ENCODE peak calls at places on chromosomes 6 and 20, in seven cellular contexts. One of them, this sample, is unnamed.

GRCh38 chr6:149169761-149170359 is 147.7 kb upstream of the TAB2 start:
- DNase-seq in uterus: peak; percentile 23
- DNase-seq in activated CD4-positive, alpha-beta T cell treated with anti-CD3 and anti-CD28 coated beads, Interleukin-2, amount 50 U/mL, for 48 hours: no peak
- DNase-seq in stimulated activated naive CD8-positive, alpha-beta T cell treated with anti-CD3 and anti-CD28 coated beads, Interleukin-15, Interleukin-2, amounts not matched to agents 100 U/mL and 50 U/mL, for 24 hours: no peak
- DNase-seq in activated CD4-positive, CD25-positive, alpha-beta regulatory T cell: no peak
- DNase-seq in EL: peak; percentile 42
- DNase-seq in activated naive CD8-positive, alpha-beta T cell treated with anti-CD3 and anti-CD28 coated beads, Interleukin-2, amount 10 ng/mL, durations not matched to agents 7 days and 5 days: no peak
- DNase-seq in this sample: no peak

GRCh38 chr6:10613077-10613476 is 81.3 kb downstream of the C6orf52 start:
- DNase-seq in activated CD4-positive, CD25-positive, alpha-beta regulatory T cell: no peak
- DNase-seq in stimulated activated naive CD8-positive, alpha-beta T cell treated with anti-CD3 and anti-CD28 coated beads, Interleukin-15, Interleukin-2, amounts not matched to agents 100 U/mL and 50 U/mL, for 24 hours: no peak
- DNase-seq in activated CD4-positive, alpha-beta T cell treated with anti-CD3 and anti-CD28 coated beads, Interleukin-2, amount 50 U/mL, for 48 hours: no peak
- DNase-seq in EL: peak; percentile 13
- DNase-seq in uterus: no peak
- DNase-seq in activated naive CD8-positive, alpha-beta T cell treated with anti-CD3 and anti-CD28 coated beads, Interleukin-2, amount 10 ng/mL, durations not matched to agents 7 days and 5 days: no peak
- DNase-seq in this sample: no peak

GRCh38 chr6:7431594-7432390 is 42.2 kb downstream of the RIOK1 start:
- DNase-seq in stimulated activated naive CD8-positive, alpha-beta T cell treated with anti-CD3 and anti-CD28 coated beads, Interleukin-15, Interleukin-2, amounts not matched to agents 100 U/mL and 50 U/mL, for 24 hours: no peak
- DNase-seq in EL: no peak
- DNase-seq in uterus: no peak
- DNase-seq in activated CD4-positive, CD25-positive, alpha-beta regulatory T cell: no peak
- DNase-seq in activated naive CD8-positive, alpha-beta T cell treated with anti-CD3 and anti-CD28 coated beads, Interleukin-2, amount 10 ng/mL, durations not matched to agents 7 days and 5 days: no peak
- DNase-seq in activated CD4-positive, alpha-beta T cell treated with anti-CD3 and anti-CD28 coated beads, Interleukin-2, amount 50 U/mL, for 48 hours: no peak
- DNase-seq in this sample: no peak

GRCh38 chr6:101614774-101615173 is 221.3 kb downstream of the GRIK2 start:
- DNase-seq in EL: peak; percentile 26
- DNase-seq in activated CD4-positive, alpha-beta T cell treated with anti-CD3 and anti-CD28 coated beads, Interleukin-2, amount 50 U/mL, for 48 hours: no peak
- DNase-seq in activated naive CD8-positive, alpha-beta T cell treated with anti-CD3 and anti-CD28 coated beads, Interleukin-2, amount 10 ng/mL, durations not matched to agents 7 days and 5 days: no peak
- DNase-seq in activated CD4-positive, CD25-positive, alpha-beta regulatory T cell: no peak
- DNase-seq in stimulated activated naive CD8-positive, alpha-beta T cell treated with anti-CD3 and anti-CD28 coated beads, Interleukin-15, Interleukin-2, amounts not matched to agents 100 U/mL and 50 U/mL, for 24 hours: no peak
- DNase-seq in uterus: no peak
- DNase-seq in this sample: no peak

GRCh38 chr6:67285770-67286495 is 1349.1 kb upstream of the ADGRB3 start:
- DNase-seq in activated naive CD8-positive, alpha-beta T cell treated with anti-CD3 and anti-CD28 coated beads, Interleukin-2, amount 10 ng/mL, durations not matched to agents 7 days and 5 days: no peak
- DNase-seq in EL: no peak
- DNase-seq in activated CD4-positive, alpha-beta T cell treated with anti-CD3 and anti-CD28 coated beads, Interleukin-2, amount 50 U/mL, for 48 hours: no peak
- DNase-seq in stimulated activated naive CD8-positive, alpha-beta T cell treated with anti-CD3 and anti-CD28 coated beads, Interleukin-15, Interleukin-2, amounts not matched to agents 100 U/mL and 50 U/mL, for 24 hours: no peak
- DNase-seq in activated CD4-positive, CD25-positive, alpha-beta regulatory T cell: no peak
- DNase-seq in uterus: no peak
- DNase-seq in this sample: no peak

GRCh38 chr6:3623451-3624267 is 127.9 kb downstream of the PXDC1 start:
- DNase-seq in uterus: no peak
- DNase-seq in activated naive CD8-positive, alpha-beta T cell treated with anti-CD3 and anti-CD28 coated beads, Interleukin-2, amount 10 ng/mL, durations not matched to agents 7 days and 5 days: no peak
- DNase-seq in EL: no peak
- DNase-seq in activated CD4-positive, CD25-positive, alpha-beta regulatory T cell: no peak
- DNase-seq in activated CD4-positive, alpha-beta T cell treated with anti-CD3 and anti-CD28 coated beads, Interleukin-2, amount 50 U/mL, for 48 hours: no peak
- DNase-seq in stimulated activated naive CD8-positive, alpha-beta T cell treated with anti-CD3 and anti-CD28 coated beads, Interleukin-15, Interleukin-2, amounts not matched to agents 100 U/mL and 50 U/mL, for 24 hours: peak; percentile 6
- DNase-seq in this sample: no peak

GRCh38 chr20:47654370-47654769 is 130.9 kb downstream of the SULF2 start:
- DNase-seq in activated CD4-positive, CD25-positive, alpha-beta regulatory T cell: no peak
- DNase-seq in EL: no peak
- DNase-seq in activated CD4-positive, alpha-beta T cell treated with anti-CD3 and anti-CD28 coated beads, Interleukin-2, amount 50 U/mL, for 48 hours: no peak
- DNase-seq in stimulated activated naive CD8-positive, alpha-beta T cell treated with anti-CD3 and anti-CD28 coated beads, Interleukin-15, Interleukin-2, amounts not matched to agents 100 U/mL and 50 U/mL, for 24 hours: no peak
- DNase-seq in activated naive CD8-positive, alpha-beta T cell treated with anti-CD3 and anti-CD28 coated beads, Interleukin-2, amount 10 ng/mL, durations not matched to agents 7 days and 5 days: no peak
- DNase-seq in uterus: no peak
- DNase-seq in this sample: no peak

GRCh38 chr6:162721404-162721687 is 6.2 kb downstream of the PRKN start:
- DNase-seq in stimulated activated naive CD8-positive, alpha-beta T cell treated with anti-CD3 and anti-CD28 coated beads, Interleukin-15, Interleukin-2, amounts not matched to agents 100 U/mL and 50 U/mL, for 24 hours: no peak
- DNase-seq in EL: no peak
- DNase-seq in activated CD4-positive, CD25-positive, alpha-beta regulatory T cell: no peak
- DNase-seq in activated naive CD8-positive, alpha-beta T cell treated with anti-CD3 and anti-CD28 coated beads, Interleukin-2, amount 10 ng/mL, durations not matched to agents 7 days and 5 days: no peak
- DNase-seq in activated CD4-positive, alpha-beta T cell treated with anti-CD3 and anti-CD28 coated beads, Interleukin-2, amount 50 U/mL, for 48 hours: no peak
- DNase-seq in uterus: no peak
- DNase-seq in this sample: no peak

GRCh38 chr20:52004720-52005119 is 186.9 kb downstream of the ZFP64 start:
- DNase-seq in activated CD4-positive, alpha-beta T cell treated with anti-CD3 and anti-CD28 coated beads, Interleukin-2, amount 50 U/mL, for 48 hours: no peak
- DNase-seq in stimulated activated naive CD8-positive, alpha-beta T cell treated with anti-CD3 and anti-CD28 coated beads, Interleukin-15, Interleukin-2, amounts not matched to agents 100 U/mL and 50 U/mL, for 24 hours: no peak
- DNase-seq in activated CD4-positive, CD25-positive, alpha-beta regulatory T cell: no peak
- DNase-seq in uterus: no peak
- DNase-seq in activated naive CD8-positive, alpha-beta T cell treated with anti-CD3 and anti-CD28 coated beads, Interleukin-2, amount 10 ng/mL, durations not matched to agents 7 days and 5 days: no peak
- DNase-seq in EL: no peak
- DNase-seq in this sample: no peak

GRCh38 chr6:6645266-6645917 is 56.9 kb downstream of the LY86 start:
- DNase-seq in activated CD4-positive, CD25-positive, alpha-beta regulatory T cell: no peak
- DNase-seq in stimulated activated naive CD8-positive, alpha-beta T cell treated with anti-CD3 and anti-CD28 coated beads, Interleukin-15, Interleukin-2, amounts not matched to agents 100 U/mL and 50 U/mL, for 24 hours: no peak
- DNase-seq in EL: no peak
- DNase-seq in activated naive CD8-positive, alpha-beta T cell treated with anti-CD3 and anti-CD28 coated beads, Interleukin-2, amount 10 ng/mL, durations not matched to agents 7 days and 5 days: no peak
- DNase-seq in uterus: no peak
- DNase-seq in activated CD4-positive, alpha-beta T cell treated with anti-CD3 and anti-CD28 coated beads, Interleukin-2, amount 50 U/mL, for 48 hours: no peak
- DNase-seq in this sample: no peak

GRCh38 chr6:3261921-3262320 is 3.2 kb downstream of the PSMG4 start:
- DNase-seq in uterus: no peak
- DNase-seq in EL: no peak
- DNase-seq in activated CD4-positive, CD25-positive, alpha-beta regulatory T cell: no peak
- DNase-seq in stimulated activated naive CD8-positive, alpha-beta T cell treated with anti-CD3 and anti-CD28 coated beads, Interleukin-15, Interleukin-2, amounts not matched to agents 100 U/mL and 50 U/mL, for 24 hours: no peak
- DNase-seq in activated CD4-positive, alpha-beta T cell treated with anti-CD3 and anti-CD28 coated beads, Interleukin-2, amount 50 U/mL, for 48 hours: no peak
- DNase-seq in activated naive CD8-positive, alpha-beta T cell treated with anti-CD3 and anti-CD28 coated beads, Interleukin-2, amount 10 ng/mL, durations not matched to agents 7 days and 5 days: no peak
- DNase-seq in this sample: no peak

GRCh38 chr6:158219229-158219628 is 51.1 kb downstream of the GTF2H5 start:
- DNase-seq in activated naive CD8-positive, alpha-beta T cell treated with anti-CD3 and anti-CD28 coated beads, Interleukin-2, amount 10 ng/mL, durations not matched to agents 7 days and 5 days: no peak
- DNase-seq in activated CD4-positive, CD25-positive, alpha-beta regulatory T cell: no peak
- DNase-seq in activated CD4-positive, alpha-beta T cell treated with anti-CD3 and anti-CD28 coated beads, Interleukin-2, amount 50 U/mL, for 48 hours: no peak
- DNase-seq in uterus: no peak
- DNase-seq in EL: peak; percentile 78
- DNase-seq in stimulated activated naive CD8-positive, alpha-beta T cell treated with anti-CD3 and anti-CD28 coated beads, Interleukin-15, Interleukin-2, amounts not matched to agents 100 U/mL and 50 U/mL, for 24 hours: no peak
- DNase-seq in this sample: no peak

GRCh38 chr6:3340891-3341290 is 82.1 kb downstream of the PSMG4 start:
- DNase-seq in activated naive CD8-positive, alpha-beta T cell treated with anti-CD3 and anti-CD28 coated beads, Interleukin-2, amount 10 ng/mL, durations not matched to agents 7 days and 5 days: no peak
- DNase-seq in activated CD4-positive, CD25-positive, alpha-beta regulatory T cell: no peak
- DNase-seq in EL: no peak
- DNase-seq in stimulated activated naive CD8-positive, alpha-beta T cell treated with anti-CD3 and anti-CD28 coated beads, Interleukin-15, Interleukin-2, amounts not matched to agents 100 U/mL and 50 U/mL, for 24 hours: no peak
- DNase-seq in uterus: no peak
- DNase-seq in activated CD4-positive, alpha-beta T cell treated with anti-CD3 and anti-CD28 coated beads, Interleukin-2, amount 50 U/mL, for 48 hours: no peak
- DNase-seq in this sample: no peak

GRCh38 chr20:64068381-64069208 is 5.6 kb downstream of the TCEA2 start:
- DNase-seq in stimulated activated naive CD8-positive, alpha-beta T cell treated with anti-CD3 and anti-CD28 coated beads, Interleukin-15, Interleukin-2, amounts not matched to agents 100 U/mL and 50 U/mL, for 24 hours: no peak
- DNase-seq in EL: no peak
- DNase-seq in activated CD4-positive, alpha-beta T cell treated with anti-CD3 and anti-CD28 coated beads, Interleukin-2, amount 50 U/mL, for 48 hours: no peak
- DNase-seq in uterus: no peak
- DNase-seq in activated CD4-positive, CD25-positive, alpha-beta regulatory T cell: no peak
- DNase-seq in activated naive CD8-positive, alpha-beta T cell treated with anti-CD3 and anti-CD28 coated beads, Interleukin-2, amount 10 ng/mL, durations not matched to agents 7 days and 5 days: no peak
- DNase-seq in this sample: no peak

GRCh38 chr6:7905416-7905815 is 5.2 kb downstream of the TXNDC5 start:
- DNase-seq in activated CD4-positive, CD25-positive, alpha-beta regulatory T cell: no peak
- DNase-seq in activated CD4-positive, alpha-beta T cell treated with anti-CD3 and anti-CD28 coated beads, Interleukin-2, amount 50 U/mL, for 48 hours: no peak
- DNase-seq in uterus: no peak
- DNase-seq in stimulated activated naive CD8-positive, alpha-beta T cell treated with anti-CD3 and anti-CD28 coated beads, Interleukin-15, Interleukin-2, amounts not matched to agents 100 U/mL and 50 U/mL, for 24 hours: no peak
- DNase-seq in EL: no peak
- DNase-seq in activated naive CD8-positive, alpha-beta T cell treated with anti-CD3 and anti-CD28 coated beads, Interleukin-2, amount 10 ng/mL, durations not matched to agents 7 days and 5 days: no peak
- DNase-seq in this sample: no peak

GRCh38 chr6:26118999-26119398 is 31.8 kb downstream of the HFE start:
- DNase-seq in uterus: no peak
- DNase-seq in stimulated activated naive CD8-positive, alpha-beta T cell treated with anti-CD3 and anti-CD28 coated beads, Interleukin-15, Interleukin-2, amounts not matched to agents 100 U/mL and 50 U/mL, for 24 hours: no peak
- DNase-seq in activated CD4-positive, CD25-positive, alpha-beta regulatory T cell: no peak
- DNase-seq in activated naive CD8-positive, alpha-beta T cell treated with anti-CD3 and anti-CD28 coated beads, Interleukin-2, amount 10 ng/mL, durations not matched to agents 7 days and 5 days: no peak
- DNase-seq in EL: no peak
- DNase-seq in activated CD4-positive, alpha-beta T cell treated with anti-CD3 and anti-CD28 coated beads, Interleukin-2, amount 50 U/mL, for 48 hours: no peak
- DNase-seq in this sample: no peak

GRCh38 chr20:24160563-24161355 is 172.2 kb upstream of the GGTLC1 start:
- DNase-seq in activated CD4-positive, CD25-positive, alpha-beta regulatory T cell: no peak
- DNase-seq in EL: peak; percentile 35
- DNase-seq in stimulated activated naive CD8-positive, alpha-beta T cell treated with anti-CD3 and anti-CD28 coated beads, Interleukin-15, Interleukin-2, amounts not matched to agents 100 U/mL and 50 U/mL, for 24 hours: peak; percentile 16
- DNase-seq in activated naive CD8-positive, alpha-beta T cell treated with anti-CD3 and anti-CD28 coated beads, Interleukin-2, amount 10 ng/mL, durations not matched to agents 7 days and 5 days: no peak
- DNase-seq in activated CD4-positive, alpha-beta T cell treated with anti-CD3 and anti-CD28 coated beads, Interleukin-2, amount 50 U/mL, for 48 hours: peak; percentile 27
- DNase-seq in uterus: peak; percentile 40
- DNase-seq in this sample: no peak

GRCh38 chr6:42394151-42394550 is 57.6 kb downstream of the TRERF1 start:
- DNase-seq in activated CD4-positive, alpha-beta T cell treated with anti-CD3 and anti-CD28 coated beads, Interleukin-2, amount 50 U/mL, for 48 hours: peak; percentile 4
- DNase-seq in activated naive CD8-positive, alpha-beta T cell treated with anti-CD3 and anti-CD28 coated beads, Interleukin-2, amount 10 ng/mL, durations not matched to agents 7 days and 5 days: no peak
- DNase-seq in uterus: no peak
- DNase-seq in activated CD4-positive, CD25-positive, alpha-beta regulatory T cell: no peak
- DNase-seq in stimulated activated naive CD8-positive, alpha-beta T cell treated with anti-CD3 and anti-CD28 coated beads, Interleukin-15, Interleukin-2, amounts not matched to agents 100 U/mL and 50 U/mL, for 24 hours: no peak
- DNase-seq in EL: no peak
- DNase-seq in this sample: no peak

GRCh38 chr20:11296221-11296620 is 621.5 kb upstream of the BTBD3 start:
- DNase-seq in activated CD4-positive, alpha-beta T cell treated with anti-CD3 and anti-CD28 coated beads, Interleukin-2, amount 50 U/mL, for 48 hours: no peak
- DNase-seq in stimulated activated naive CD8-positive, alpha-beta T cell treated with anti-CD3 and anti-CD28 coated beads, Interleukin-15, Interleukin-2, amounts not matched to agents 100 U/mL and 50 U/mL, for 24 hours: no peak
- DNase-seq in EL: no peak
- DNase-seq in uterus: no peak
- DNase-seq in activated naive CD8-positive, alpha-beta T cell treated with anti-CD3 and anti-CD28 coated beads, Interleukin-2, amount 10 ng/mL, durations not matched to agents 7 days and 5 days: no peak
- DNase-seq in activated CD4-positive, CD25-positive, alpha-beta regulatory T cell: no peak
- DNase-seq in this sample: no peak

GRCh38 chr6:25022140-25022553 is 86.4 kb upstream of the RIPOR2 start:
- DNase-seq in activated CD4-positive, alpha-beta T cell treated with anti-CD3 and anti-CD28 coated beads, Interleukin-2, amount 50 U/mL, for 48 hours: no peak
- DNase-seq in activated naive CD8-positive, alpha-beta T cell treated with anti-CD3 and anti-CD28 coated beads, Interleukin-2, amount 10 ng/mL, durations not matched to agents 7 days and 5 days: no peak
- DNase-seq in EL: no peak
- DNase-seq in activated CD4-positive, CD25-positive, alpha-beta regulatory T cell: no peak
- DNase-seq in stimulated activated naive CD8-positive, alpha-beta T cell treated with anti-CD3 and anti-CD28 coated beads, Interleukin-15, Interleukin-2, amounts not matched to agents 100 U/mL and 50 U/mL, for 24 hours: no peak
- DNase-seq in uterus: no peak
- DNase-seq in this sample: no peak

GRCh38 chr20:59146801-59147118 is 16.9 kb upstream of the ZNF831 start:
- DNase-seq in EL: no peak
- DNase-seq in activated CD4-positive, alpha-beta T cell treated with anti-CD3 and anti-CD28 coated beads, Interleukin-2, amount 50 U/mL, for 48 hours: no peak
- DNase-seq in stimulated activated naive CD8-positive, alpha-beta T cell treated with anti-CD3 and anti-CD28 coated beads, Interleukin-15, Interleukin-2, amounts not matched to agents 100 U/mL and 50 U/mL, for 24 hours: no peak
- DNase-seq in uterus: no peak
- DNase-seq in activated CD4-positive, CD25-positive, alpha-beta regulatory T cell: no peak
- DNase-seq in activated naive CD8-positive, alpha-beta T cell treated with anti-CD3 and anti-CD28 coated beads, Interleukin-2, amount 10 ng/mL, durations not matched to agents 7 days and 5 days: no peak
- DNase-seq in this sample: no peak

GRCh38 chr20:18840248-18840645 is 26.7 kb downstream of the SCP2D1 start:
- DNase-seq in activated CD4-positive, CD25-positive, alpha-beta regulatory T cell: no peak
- DNase-seq in uterus: no peak
- DNase-seq in EL: no peak
- DNase-seq in activated CD4-positive, alpha-beta T cell treated with anti-CD3 and anti-CD28 coated beads, Interleukin-2, amount 50 U/mL, for 48 hours: no peak
- DNase-seq in activated naive CD8-positive, alpha-beta T cell treated with anti-CD3 and anti-CD28 coated beads, Interleukin-2, amount 10 ng/mL, durations not matched to agents 7 days and 5 days: no peak
- DNase-seq in stimulated activated naive CD8-positive, alpha-beta T cell treated with anti-CD3 and anti-CD28 coated beads, Interleukin-15, Interleukin-2, amounts not matched to agents 100 U/mL and 50 U/mL, for 24 hours: no peak
- DNase-seq in this sample: no peak

GRCh38 chr6:121668259-121668658 is 232.8 kb downstream of the GJA1 start:
- DNase-seq in activated CD4-positive, CD25-positive, alpha-beta regulatory T cell: no peak
- DNase-seq in uterus: no peak
- DNase-seq in activated naive CD8-positive, alpha-beta T cell treated with anti-CD3 and anti-CD28 coated beads, Interleukin-2, amount 10 ng/mL, durations not matched to agents 7 days and 5 days: no peak
- DNase-seq in EL: peak; percentile 54
- DNase-seq in stimulated activated naive CD8-positive, alpha-beta T cell treated with anti-CD3 and anti-CD28 coated beads, Interleukin-15, Interleukin-2, amounts not matched to agents 100 U/mL and 50 U/mL, for 24 hours: no peak
- DNase-seq in activated CD4-positive, alpha-beta T cell treated with anti-CD3 and anti-CD28 coated beads, Interleukin-2, amount 50 U/mL, for 48 hours: no peak
- DNase-seq in this sample: no peak

GRCh38 chr6:113782641-113783040 is 74.5 kb upstream of the MARCKS start:
- DNase-seq in uterus: no peak
- DNase-seq in EL: no peak
- DNase-seq in activated naive CD8-positive, alpha-beta T cell treated with anti-CD3 and anti-CD28 coated beads, Interleukin-2, amount 10 ng/mL, durations not matched to agents 7 days and 5 days: no peak
- DNase-seq in stimulated activated naive CD8-positive, alpha-beta T cell treated with anti-CD3 and anti-CD28 coated beads, Interleukin-15, Interleukin-2, amounts not matched to agents 100 U/mL and 50 U/mL, for 24 hours: no peak
- DNase-seq in activated CD4-positive, alpha-beta T cell treated with anti-CD3 and anti-CD28 coated beads, Interleukin-2, amount 50 U/mL, for 48 hours: no peak
- DNase-seq in activated CD4-positive, CD25-positive, alpha-beta regulatory T cell: no peak
- DNase-seq in this sample: no peak

GRCh38 chr20:17758010-17758409 is 58.2 kb downstream of the BANF2 start:
- DNase-seq in activated naive CD8-positive, alpha-beta T cell treated with anti-CD3 and anti-CD28 coated beads, Interleukin-2, amount 10 ng/mL, durations not matched to agents 7 days and 5 days: no peak
- DNase-seq in activated CD4-positive, alpha-beta T cell treated with anti-CD3 and anti-CD28 coated beads, Interleukin-2, amount 50 U/mL, for 48 hours: no peak
- DNase-seq in uterus: no peak
- DNase-seq in EL: no peak
- DNase-seq in activated CD4-positive, CD25-positive, alpha-beta regulatory T cell: no peak
- DNase-seq in stimulated activated naive CD8-positive, alpha-beta T cell treated with anti-CD3 and anti-CD28 coated beads, Interleukin-15, Interleukin-2, amounts not matched to agents 100 U/mL and 50 U/mL, for 24 hours: no peak
- DNase-seq in this sample: no peak

GRCh38 chr6:158122048-158122447 is 46.0 kb downstream of the SERAC1 start:
- DNase-seq in activated CD4-positive, alpha-beta T cell treated with anti-CD3 and anti-CD28 coated beads, Interleukin-2, amount 50 U/mL, for 48 hours: no peak
- DNase-seq in activated CD4-positive, CD25-positive, alpha-beta regulatory T cell: no peak
- DNase-seq in activated naive CD8-positive, alpha-beta T cell treated with anti-CD3 and anti-CD28 coated beads, Interleukin-2, amount 10 ng/mL, durations not matched to agents 7 days and 5 days: no peak
- DNase-seq in stimulated activated naive CD8-positive, alpha-beta T cell treated with anti-CD3 and anti-CD28 coated beads, Interleukin-15, Interleukin-2, amounts not matched to agents 100 U/mL and 50 U/mL, for 24 hours: no peak
- DNase-seq in EL: no peak
- DNase-seq in uterus: no peak
- DNase-seq in this sample: no peak

GRCh38 chr6:109458774-109459531 is 3.4 kb upstream of the MICAL1 start:
- DNase-seq in stimulated activated naive CD8-positive, alpha-beta T cell treated with anti-CD3 and anti-CD28 coated beads, Interleukin-15, Interleukin-2, amounts not matched to agents 100 U/mL and 50 U/mL, for 24 hours: peak; percentile 55
- DNase-seq in uterus: no peak
- DNase-seq in activated CD4-positive, alpha-beta T cell treated with anti-CD3 and anti-CD28 coated beads, Interleukin-2, amount 50 U/mL, for 48 hours: peak; percentile 46
- DNase-seq in activated CD4-positive, CD25-positive, alpha-beta regulatory T cell: no peak
- DNase-seq in activated naive CD8-positive, alpha-beta T cell treated with anti-CD3 and anti-CD28 coated beads, Interleukin-2, amount 10 ng/mL, durations not matched to agents 7 days and 5 days: no peak
- DNase-seq in EL: no peak
- DNase-seq in this sample: no peak

GRCh38 chr6:121944361-121944760 is 455.1 kb upstream of the HSF2 start:
- DNase-seq in activated naive CD8-positive, alpha-beta T cell treated with anti-CD3 and anti-CD28 coated beads, Interleukin-2, amount 10 ng/mL, durations not matched to agents 7 days and 5 days: no peak
- DNase-seq in activated CD4-positive, alpha-beta T cell treated with anti-CD3 and anti-CD28 coated beads, Interleukin-2, amount 50 U/mL, for 48 hours: no peak
- DNase-seq in activated CD4-positive, CD25-positive, alpha-beta regulatory T cell: no peak
- DNase-seq in stimulated activated naive CD8-positive, alpha-beta T cell treated with anti-CD3 and anti-CD28 coated beads, Interleukin-15, Interleukin-2, amounts not matched to agents 100 U/mL and 50 U/mL, for 24 hours: no peak
- DNase-seq in EL: peak; percentile 7
- DNase-seq in uterus: no peak
- DNase-seq in this sample: no peak

GRCh38 chr20:64090165-64090564 is 6.0 kb upstream of the LKAAEAR1 start:
- DNase-seq in EL: no peak
- DNase-seq in uterus: no peak
- DNase-seq in activated naive CD8-positive, alpha-beta T cell treated with anti-CD3 and anti-CD28 coated beads, Interleukin-2, amount 10 ng/mL, durations not matched to agents 7 days and 5 days: no peak
- DNase-seq in activated CD4-positive, CD25-positive, alpha-beta regulatory T cell: no peak
- DNase-seq in stimulated activated naive CD8-positive, alpha-beta T cell treated with anti-CD3 and anti-CD28 coated beads, Interleukin-15, Interleukin-2, amounts not matched to agents 100 U/mL and 50 U/mL, for 24 hours: no peak
- DNase-seq in activated CD4-positive, alpha-beta T cell treated with anti-CD3 and anti-CD28 coated beads, Interleukin-2, amount 50 U/mL, for 48 hours: no peak
- DNase-seq in this sample: no peak

GRCh38 chr6:144469144-144469575 is 184.0 kb downstream of the UTRN start:
- DNase-seq in activated CD4-positive, alpha-beta T cell treated with anti-CD3 and anti-CD28 coated beads, Interleukin-2, amount 50 U/mL, for 48 hours: peak; percentile 18
- DNase-seq in uterus: no peak
- DNase-seq in activated CD4-positive, CD25-positive, alpha-beta regulatory T cell: no peak
- DNase-seq in stimulated activated naive CD8-positive, alpha-beta T cell treated with anti-CD3 and anti-CD28 coated beads, Interleukin-15, Interleukin-2, amounts not matched to agents 100 U/mL and 50 U/mL, for 24 hours: no peak
- DNase-seq in activated naive CD8-positive, alpha-beta T cell treated with anti-CD3 and anti-CD28 coated beads, Interleukin-2, amount 10 ng/mL, durations not matched to agents 7 days and 5 days: no peak
- DNase-seq in EL: no peak
- DNase-seq in this sample: no peak

GRCh38 chr20:31604567-31605030 is 490 bp upstream of the ID1 start:
- DNase-seq in uterus: no peak
- DNase-seq in EL: no peak
- DNase-seq in stimulated activated naive CD8-positive, alpha-beta T cell treated with anti-CD3 and anti-CD28 coated beads, Interleukin-15, Interleukin-2, amounts not matched to agents 100 U/mL and 50 U/mL, for 24 hours: no peak
- DNase-seq in activated naive CD8-positive, alpha-beta T cell treated with anti-CD3 and anti-CD28 coated beads, Interleukin-2, amount 10 ng/mL, durations not matched to agents 7 days and 5 days: no peak
- DNase-seq in activated CD4-positive, alpha-beta T cell treated with anti-CD3 and anti-CD28 coated beads, Interleukin-2, amount 50 U/mL, for 48 hours: no peak
- DNase-seq in activated CD4-positive, CD25-positive, alpha-beta regulatory T cell: no peak
- DNase-seq in this sample: no peak

GRCh38 chr6:166006593-166007301 is 160.9 kb downstream of the TBXT start:
- DNase-seq in uterus: no peak
- DNase-seq in stimulated activated naive CD8-positive, alpha-beta T cell treated with anti-CD3 and anti-CD28 coated beads, Interleukin-15, Interleukin-2, amounts not matched to agents 100 U/mL and 50 U/mL, for 24 hours: no peak
- DNase-seq in activated CD4-positive, alpha-beta T cell treated with anti-CD3 and anti-CD28 coated beads, Interleukin-2, amount 50 U/mL, for 48 hours: no peak
- DNase-seq in EL: peak; percentile 64
- DNase-seq in activated CD4-positive, CD25-positive, alpha-beta regulatory T cell: no peak
- DNase-seq in activated naive CD8-positive, alpha-beta T cell treated with anti-CD3 and anti-CD28 coated beads, Interleukin-2, amount 10 ng/mL, durations not matched to agents 7 days and 5 days: no peak
- DNase-seq in this sample: no peak

GRCh38 chr20:38633577-38634093 is 32.0 kb downstream of the ARHGAP40 start:
- DNase-seq in activated CD4-positive, alpha-beta T cell treated with anti-CD3 and anti-CD28 coated beads, Interleukin-2, amount 50 U/mL, for 48 hours: peak; percentile 74
- DNase-seq in EL: peak; percentile 57
- DNase-seq in activated CD4-positive, CD25-positive, alpha-beta regulatory T cell: peak; percentile 37
- DNase-seq in stimulated activated naive CD8-positive, alpha-beta T cell treated with anti-CD3 and anti-CD28 coated beads, Interleukin-15, Interleukin-2, amounts not matched to agents 100 U/mL and 50 U/mL, for 24 hours: peak; percentile 74
- DNase-seq in activated naive CD8-positive, alpha-beta T cell treated with anti-CD3 and anti-CD28 coated beads, Interleukin-2, amount 10 ng/mL, durations not matched to agents 7 days and 5 days: peak; percentile 55
- DNase-seq in uterus: peak; percentile 19
- DNase-seq in this sample: peak; percentile 30

GRCh38 chr6:63792846-63793245 is 157.2 kb downstream of the PHF3 start:
- DNase-seq in stimulated activated naive CD8-positive, alpha-beta T cell treated with anti-CD3 and anti-CD28 coated beads, Interleukin-15, Interleukin-2, amounts not matched to agents 100 U/mL and 50 U/mL, for 24 hours: no peak
- DNase-seq in activated CD4-positive, CD25-positive, alpha-beta regulatory T cell: no peak
- DNase-seq in activated naive CD8-positive, alpha-beta T cell treated with anti-CD3 and anti-CD28 coated beads, Interleukin-2, amount 10 ng/mL, durations not matched to agents 7 days and 5 days: no peak
- DNase-seq in uterus: no peak
- DNase-seq in EL: no peak
- DNase-seq in activated CD4-positive, alpha-beta T cell treated with anti-CD3 and anti-CD28 coated beads, Interleukin-2, amount 50 U/mL, for 48 hours: no peak
- DNase-seq in this sample: no peak

This sample was measured in activated T-helper 1 cell treated with anti-CD3 and anti-CD28 coated beads, Interleukin-2, amount 50 U/mL, for 16 hours.